ENCODE peak calls at places on chromosomes 12 and 14, in six cellular contexts. One of them, this sample, is unnamed.

GRCh38 chr12:113086249-113087164 is 30.0 kb downstream of the DTX1 start:
- DNase-seq in tibial artery: no peak
- DNase-seq in activated CD4-positive, alpha-beta T cell treated with anti-CD3 and anti-CD28 coated beads, Interleukin-2, amount 50 U/mL, for 1 hour: peak; percentile 16
- DNase-seq in hypothalamus: no peak
- DNase-seq in H54: no peak
- DNase-seq in endothelial cell: no peak
- DNase-seq in this sample: no peak

GRCh38 chr12:32586390-32586789 is 92.7 kb upstream of the DNM1L start:
- DNase-seq in tibial artery: no peak
- DNase-seq in endothelial cell: no peak
- DNase-seq in H54: peak; percentile 6
- DNase-seq in hypothalamus: no peak
- DNase-seq in activated CD4-positive, alpha-beta T cell treated with anti-CD3 and anti-CD28 coated beads, Interleukin-2, amount 50 U/mL, for 1 hour: no peak
- DNase-seq in this sample: no peak

GRCh38 chr14:96762650-96763049 is 34.5 kb upstream of the VRK1 start:
- DNase-seq in tibial artery: no peak
- DNase-seq in activated CD4-positive, alpha-beta T cell treated with anti-CD3 and anti-CD28 coated beads, Interleukin-2, amount 50 U/mL, for 1 hour: no peak
- DNase-seq in H54: peak; percentile 58
- DNase-seq in endothelial cell: peak; percentile 45
- DNase-seq in hypothalamus: no peak
- DNase-seq in this sample: peak; percentile 56

GRCh38 chr12:58919271-58920101 is 818 bp downstream of the LRIG3 start:
- DNase-seq in tibial artery: peak; percentile 75
- DNase-seq in activated CD4-positive, alpha-beta T cell treated with anti-CD3 and anti-CD28 coated beads, Interleukin-2, amount 50 U/mL, for 1 hour: no peak
- DNase-seq in endothelial cell: peak; percentile 17
- DNase-seq in H54: peak; percentile 9
- DNase-seq in hypothalamus: no peak
- DNase-seq in this sample: peak; percentile 12

GRCh38 chr12:26113194-26113654 is 11.6 kb downstream of the BHLHE41 start:
- DNase-seq in hypothalamus: no peak
- DNase-seq in H54: no peak
- DNase-seq in activated CD4-positive, alpha-beta T cell treated with anti-CD3 and anti-CD28 coated beads, Interleukin-2, amount 50 U/mL, for 1 hour: no peak
- DNase-seq in endothelial cell: no peak
- DNase-seq in tibial artery: peak; percentile 69
- DNase-seq in this sample: peak; percentile 40

GRCh38 chr12:17810399-17810798 is 279.6 kb downstream of the RERGL start:
- DNase-seq in activated CD4-positive, alpha-beta T cell treated with anti-CD3 and anti-CD28 coated beads, Interleukin-2, amount 50 U/mL, for 1 hour: no peak
- DNase-seq in H54: no peak
- DNase-seq in tibial artery: no peak
- DNase-seq in hypothalamus: no peak
- DNase-seq in endothelial cell: no peak
- DNase-seq in this sample: no peak

GRCh38 chr14:58501214-58501816 is 73.8 kb downstream of the KIAA0586 start:
- DNase-seq in tibial artery: no peak
- DNase-seq in hypothalamus: no peak
- DNase-seq in H54: peak; percentile 0
- DNase-seq in activated CD4-positive, alpha-beta T cell treated with anti-CD3 and anti-CD28 coated beads, Interleukin-2, amount 50 U/mL, for 1 hour: no peak
- DNase-seq in endothelial cell: peak; percentile 12
- DNase-seq in this sample: peak; percentile 88

GRCh38 chr14:85439696-85440328 is 90.1 kb upstream of the FLRT2 start:
- DNase-seq in hypothalamus: no peak
- DNase-seq in tibial artery: no peak
- DNase-seq in activated CD4-positive, alpha-beta T cell treated with anti-CD3 and anti-CD28 coated beads, Interleukin-2, amount 50 U/mL, for 1 hour: no peak
- DNase-seq in endothelial cell: no peak
- DNase-seq in H54: no peak
- DNase-seq in this sample: no peak

GRCh38 chr14:55448146-55448614 is 7.8 kb upstream of the TBPL2 start:
- DNase-seq in activated CD4-positive, alpha-beta T cell treated with anti-CD3 and anti-CD28 coated beads, Interleukin-2, amount 50 U/mL, for 1 hour: no peak
- DNase-seq in endothelial cell: no peak
- DNase-seq in hypothalamus: no peak
- DNase-seq in H54: peak; percentile 60
- DNase-seq in tibial artery: no peak
- DNase-seq in this sample: peak; percentile 89

GRCh38 chr12:92144631-92145480 is 790 bp downstream of the BTG1 start:
- DNase-seq in tibial artery: peak; percentile 81
- DNase-seq in activated CD4-positive, alpha-beta T cell treated with anti-CD3 and anti-CD28 coated beads, Interleukin-2, amount 50 U/mL, for 1 hour: peak; percentile 48
- DNase-seq in hypothalamus: peak; percentile 6
- DNase-seq in H54: no peak
- DNase-seq in endothelial cell: peak; percentile 49
- DNase-seq in this sample: peak; percentile 69

GRCh38 chr12:50147281-50147680 is 19.9 kb downstream of the CERS5 start:
- DNase-seq in endothelial cell: no peak
- DNase-seq in activated CD4-positive, alpha-beta T cell treated with anti-CD3 and anti-CD28 coated beads, Interleukin-2, amount 50 U/mL, for 1 hour: no peak
- DNase-seq in H54: no peak
- DNase-seq in tibial artery: no peak
- DNase-seq in hypothalamus: no peak
- DNase-seq in this sample: no peak

GRCh38 chr14:65168840-65169239 is 66.5 kb upstream of the MAX start:
- DNase-seq in H54: no peak
- DNase-seq in hypothalamus: no peak
- DNase-seq in tibial artery: no peak
- DNase-seq in activated CD4-positive, alpha-beta T cell treated with anti-CD3 and anti-CD28 coated beads, Interleukin-2, amount 50 U/mL, for 1 hour: no peak
- DNase-seq in endothelial cell: no peak
- DNase-seq in this sample: no peak

GRCh38 chr14:105173901-105174894 is 5.6 kb upstream of the JAG2 start:
- DNase-seq in tibial artery: no peak
- DNase-seq in hypothalamus: no peak
- DNase-seq in activated CD4-positive, alpha-beta T cell treated with anti-CD3 and anti-CD28 coated beads, Interleukin-2, amount 50 U/mL, for 1 hour: peak; percentile 37
- DNase-seq in H54: no peak
- DNase-seq in endothelial cell: no peak
- DNase-seq in this sample: no peak

GRCh38 chr12:106978035-106978800 is 8.7 kb downstream of the MTERF2 start:
- DNase-seq in activated CD4-positive, alpha-beta T cell treated with anti-CD3 and anti-CD28 coated beads, Interleukin-2, amount 50 U/mL, for 1 hour: no peak
- DNase-seq in endothelial cell: no peak
- DNase-seq in hypothalamus: no peak
- DNase-seq in tibial artery: no peak
- DNase-seq in H54: no peak
- DNase-seq in this sample: no peak

GRCh38 chr12:93766802-93767523 is 89.8 kb downstream of the CRADD start:
- DNase-seq in endothelial cell: no peak
- DNase-seq in hypothalamus: no peak
- DNase-seq in activated CD4-positive, alpha-beta T cell treated with anti-CD3 and anti-CD28 coated beads, Interleukin-2, amount 50 U/mL, for 1 hour: peak; percentile 18
- DNase-seq in H54: no peak
- DNase-seq in tibial artery: no peak
- DNase-seq in this sample: peak; percentile 62

GRCh38 chr14:102805454-102805891 is 28.2 kb downstream of the TRAF3 start:
- DNase-seq in activated CD4-positive, alpha-beta T cell treated with anti-CD3 and anti-CD28 coated beads, Interleukin-2, amount 50 U/mL, for 1 hour: peak; percentile 27
- DNase-seq in H54: peak; percentile 91
- DNase-seq in hypothalamus: no peak
- DNase-seq in tibial artery: no peak
- DNase-seq in endothelial cell: no peak
- DNase-seq in this sample: peak; percentile 92

GRCh38 chr12:117857632-117858274 is 111.0 kb downstream of the KSR2 start:
- DNase-seq in endothelial cell: peak; percentile 71
- DNase-seq in tibial artery: no peak
- DNase-seq in H54: peak; percentile 40
- DNase-seq in hypothalamus: no peak
- DNase-seq in activated CD4-positive, alpha-beta T cell treated with anti-CD3 and anti-CD28 coated beads, Interleukin-2, amount 50 U/mL, for 1 hour: peak; percentile 32
- DNase-seq in this sample: peak; percentile 74

GRCh38 chr12:46483572-46484395 is 111.2 kb upstream of the SLC38A2 start:
- DNase-seq in hypothalamus: no peak
- DNase-seq in tibial artery: no peak
- DNase-seq in H54: no peak
- DNase-seq in endothelial cell: no peak
- DNase-seq in activated CD4-positive, alpha-beta T cell treated with anti-CD3 and anti-CD28 coated beads, Interleukin-2, amount 50 U/mL, for 1 hour: no peak
- DNase-seq in this sample: no peak

GRCh38 chr12:113862570-113863454 is 103.3 kb downstream of the RBM19 start:
- DNase-seq in hypothalamus: no peak
- DNase-seq in endothelial cell: no peak
- DNase-seq in H54: peak; percentile 88
- DNase-seq in activated CD4-positive, alpha-beta T cell treated with anti-CD3 and anti-CD28 coated beads, Interleukin-2, amount 50 U/mL, for 1 hour: no peak
- DNase-seq in tibial artery: no peak
- DNase-seq in this sample: no peak

GRCh38 chr12:76013603-76014002 is 18.0 kb downstream of the PHLDA1 start:
- DNase-seq in endothelial cell: no peak
- DNase-seq in tibial artery: no peak
- DNase-seq in hypothalamus: no peak
- DNase-seq in activated CD4-positive, alpha-beta T cell treated with anti-CD3 and anti-CD28 coated beads, Interleukin-2, amount 50 U/mL, for 1 hour: no peak
- DNase-seq in H54: no peak
- DNase-seq in this sample: no peak